ENCODE peak calls at places on chromosomes 7 and 10, in four cellular contexts. H is SK-N-SH, W is GM12878, V is K562. F is an unnamed sample.

GRCh38 chr10:28359334-28359733 is 56.5 kb upstream of the MPP7 start:
- DNase-seq in H (no peak), W (no peak), V (no peak), F (no peak)

GRCh38 chr7:4633012-4633411 is 49.1 kb upstream of the FOXK1 start:
- DNase-seq in H (no peak), V (peak; percentile 59), W (no peak), F (no peak)

GRCh38 chr7:146683439-146683838 is 566.8 kb downstream of the CNTNAP2 start:
- DNase-seq in H (no peak), W (no peak), V (no peak), F (no peak)

GRCh38 chr7:150323682-150324365 is 479 bp upstream of the ACTR3C start:
- DNase-seq in V (peak; percentile 45), W (no peak), H (peak; percentile 54), F (no peak)

GRCh38 chr7:138663741-138664710 is 37.1 kb downstream of the SVOPL start:
- DNase-seq in H (peak; percentile 42), V (no peak), W (no peak), F (peak; percentile 44)

GRCh38 chr10:89744021-89744420 is 42.6 kb downstream of the KIF20B start:
- DNase-seq in W (no peak), V (no peak), H (no peak), F (no peak)

GRCh38 chr7:90224204-90224603 is 12.7 kb downstream of the STEAP2 start:
- DNase-seq in W (no peak), H (no peak), V (no peak), F (peak; percentile 58)

GRCh38 chr7:27453702-27454405 is 208.8 kb downstream of the HIBADH start:
- DNase-seq in W (no peak), V (no peak), H (peak; percentile 77), F (no peak)

GRCh38 chr7:40799-41750 is 151.3 kb upstream of the FAM20C start:
- DNase-seq in W (no peak), H (no peak), V (no peak), F (no peak)

GRCh38 chr10:34134602-34135001 is 680.5 kb downstream of the PARD3 start:
- DNase-seq in H (no peak), W (no peak), V (no peak), F (no peak)

GRCh38 chr10:86775859-86776180 is 19.4 kb downstream of the BMPR1A start:
- DNase-seq in H (no peak), V (no peak), W (no peak), F (no peak)

GRCh38 chr10:118811675-118812392 is 57.1 kb upstream of the CACUL1 start:
- DNase-seq in W (no peak), H (no peak), V (no peak), F (no peak)

GRCh38 chr10:4196948-4197390 is 412.0 kb upstream of the KLF6 start:
- DNase-seq in H (no peak), V (no peak), W (no peak), F (no peak)

GRCh38 chr7:27141591-27142561 is 1.6 kb downstream of the HOXA5 start:
- DNase-seq in H (peak; percentile 50), W (no peak), V (no peak), F (peak; percentile 43)

GRCh38 chr7:26664735-26665420 is 199.5 kb downstream of the SKAP2 start:
- DNase-seq in V (no peak), H (no peak), W (no peak), F (no peak)

GRCh38 chr10:6407034-6407721 is 172.9 kb downstream of the PRKCQ start:
- DNase-seq in W (no peak), H (no peak), V (no peak), F (no peak)

GRCh38 chr10:3126741-3127342 is 45.7 kb downstream of the PITRM1 start:
- DNase-seq in W (no peak), H (no peak), V (no peak), F (no peak)

GRCh38 chr10:6583447-6583846 is 3.4 kb upstream of the PRKCQ start:
- DNase-seq in W (no peak), H (no peak), V (no peak), F (no peak)

GRCh38 chr10:124725171-124725631 is 19.0 kb downstream of the FAM53B start:
- DNase-seq in H (no peak), W (no peak), V (no peak), F (no peak)

GRCh38 chr10:3873728-3874461 is 88.9 kb upstream of the KLF6 start:
- DNase-seq in W (peak; percentile 83), H (peak; percentile 26), V (peak; percentile 39), F (no peak)

GRCh38 chr7:97973206-97973658 is 16.8 kb downstream of the OCM2 start:
- DNase-seq in W (no peak), V (peak; percentile 32), H (peak; percentile 33), F (peak; percentile 69)

GRCh38 chr7:32062150-32062549 is 8.1 kb downstream of the PDE1C start:
- DNase-seq in H (peak; percentile 59), V (peak; percentile 40), W (no peak), F (peak; percentile 85)

GRCh38 chr10:90417466-90418210 is 440.2 kb downstream of the HTR7 start:
- DNase-seq in H (no peak), V (no peak), W (no peak), F (no peak)

GRCh38 chr10:89502556-89502955 is 32.8 kb downstream of the SLC16A12 start:
- DNase-seq in H (no peak), V (no peak), W (no peak), F (no peak)

GRCh38 chr10:129219364-129219763 is 247.7 kb upstream of the MGMT start:
- DNase-seq in W (no peak), V (no peak), H (no peak), F (no peak)

GRCh38 chr7:30730097-30730496 is 21.8 kb upstream of the INMT start:
- DNase-seq in V (no peak), W (no peak), H (no peak), F (no peak)

GRCh38 chr7:20172736-20173334 is 44.3 kb downstream of the MACC1 start:
- DNase-seq in V (peak; percentile 20), H (peak; percentile 66), W (no peak), F (peak; percentile 84)

GRCh38 chr10:70331486-70332268 is 47.9 kb upstream of the NPFFR1 start:
- DNase-seq in V (peak; percentile 84), W (peak; percentile 72), H (peak; percentile 79), F (peak; percentile 26)

GRCh38 chr10:73251683-73252444 is 580 bp downstream of the MRPS16 start:
- DNase-seq in W (no peak), H (peak; percentile 37), V (no peak), F (no peak)

GRCh38 chr7:49166441-49166840 is 242.1 kb downstream of the CDC14C start:
- DNase-seq in V (no peak), W (no peak), H (peak; percentile 1), F (no peak)
- TF ChIP-seq CTCF in V (no peak), W (peak; percentile 5), H (peak; percentile 56), F (peak; percentile 23)

GRCh38 chr10:114408112-114408967 is 4.0 kb upstream of the AFAP1L2 start:
- DNase-seq in V (no peak), W (no peak), H (no peak), F (no peak)

GRCh38 chr10:114412907-114413386 is 8.6 kb upstream of the AFAP1L2 start:
- DNase-seq in V (no peak), H (no peak), W (no peak), F (no peak)

GRCh38 chr10:114405011-114405350 is 679 bp upstream of the AFAP1L2 start:
- DNase-seq in H (no peak), V (no peak), W (no peak), F (no peak)

GRCh38 chr10:114406455-114406854 is 2.2 kb upstream of the AFAP1L2 start:
- DNase-seq in H (no peak), W (no peak), V (no peak), F (no peak)

GRCh38 chr10:114408968-114409444 is 4.7 kb upstream of the AFAP1L2 start:
- DNase-seq in H (no peak), V (no peak), W (no peak), F (no peak)
- TF ChIP-seq USF1 in H (no peak), V (no peak), W (no peak), F (no peak)

DNA sequence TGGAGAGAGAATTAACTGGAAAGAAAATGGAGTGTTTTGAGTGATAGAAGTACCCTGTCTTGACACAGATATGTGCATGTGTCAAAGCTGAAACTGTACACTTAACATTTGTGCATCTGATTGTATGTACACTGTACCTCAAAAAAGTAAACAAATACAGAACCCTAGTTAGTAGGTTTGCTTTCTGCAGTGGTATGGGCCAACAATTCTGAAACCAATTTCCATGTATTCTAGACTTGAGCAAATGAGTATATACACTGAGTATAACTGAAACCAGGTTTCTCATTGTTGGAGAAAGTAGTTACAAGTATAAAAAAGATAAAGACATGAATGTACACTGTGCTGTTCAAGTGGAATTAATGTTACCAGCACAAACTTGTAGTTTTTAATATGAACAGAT is 52.4 kb downstream of the ELAPOR2 start:
- DNase-seq in W (no peak), H (no peak), V (no peak), F (no peak)
- TF ChIP-seq CTCF in W (no peak), H (no peak), V (no peak), F (no peak)

DNA sequence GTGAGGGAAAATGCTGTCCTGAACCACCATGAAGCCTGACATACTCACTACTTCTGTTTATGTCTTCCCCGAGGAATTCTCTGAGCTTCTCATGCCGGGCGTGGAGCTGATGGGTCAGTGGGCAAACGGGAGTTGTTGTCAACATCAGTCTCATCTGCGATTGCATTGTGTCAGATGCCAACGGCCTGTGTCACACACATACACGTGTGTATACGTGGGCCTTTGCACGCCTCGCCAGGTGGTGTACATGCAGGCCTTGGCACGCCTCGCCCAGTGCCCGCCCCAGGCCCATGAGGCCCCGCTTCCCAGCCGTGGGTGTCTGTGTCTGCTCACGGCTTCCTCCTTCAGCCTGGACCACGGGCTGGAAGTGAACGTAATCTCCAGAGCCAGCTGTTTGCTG is 7.5 kb upstream of the CSGALNACT2 start:
- DNase-seq in H (peak; percentile 28), W (no peak), V (no peak), F (no peak)
- TF ChIP-seq USF1 in H (no peak), W (no peak), V (no peak), F (no peak)

GRCh38 chr10:101617824-101618568 is 29.9 kb downstream of the DPCD start:
- DNase-seq in V (no peak), W (no peak), H (no peak), F (no peak)

GRCh38 chr10:101616415-101617101 is 28.4 kb downstream of the DPCD start:
- DNase-seq in V (no peak), H (peak; percentile 51), W (no peak), F (no peak)

GRCh38 chr10:101615760-101616116 is 27.6 kb downstream of the DPCD start:
- DNase-seq in V (no peak), W (no peak), H (no peak), F (no peak)

GRCh38 chr10:101618871-101619270 is 30.8 kb downstream of the DPCD start:
- DNase-seq in W (no peak), V (no peak), H (no peak), F (no peak)

GRCh38 chr10:101617102-101617823 is 29.1 kb downstream of the DPCD start:
- DNase-seq in W (peak; percentile 33), V (peak; percentile 17), H (peak; percentile 52), F (no peak)
- TF ChIP-seq CTCF in W (peak; percentile 16), V (peak; percentile 16), H (no peak), F (no peak)

F was measured in WTC11.